ENCODE peak calls at places on chromosomes 6 and 20, in four cellular contexts. G is SK-N-SH, R is HCT116, P is HepG2. F is an unnamed sample.

GRCh38 chr6:46876126-46876525 is 45.6 kb downstream of the ADGRF5 start:
- DNase-seq in R (peak; percentile 28), P (no peak), G (no peak), F (peak; percentile 12)

GRCh38 chr20:34715384-34715783 is 11.2 kb downstream of the TP53INP2 start:
- DNase-seq in R (no peak), P (no peak), G (no peak), F (no peak)

GRCh38 chr6:24897186-24897585 is 38.6 kb downstream of the RIPOR2 start:
- DNase-seq in G (no peak), R (no peak), P (no peak), F (no peak)

GRCh38 chr20:24560571-24561485 is 91.4 kb downstream of the SYNDIG1 start:
- DNase-seq in G (no peak), P (no peak), R (no peak), F (no peak)

GRCh38 chr6:38177885-38178583 is 358.5 kb downstream of the ZFAND3 start:
- DNase-seq in P (no peak), G (no peak), R (no peak), F (no peak)

GRCh38 chr20:61118429-61119224 is 133.4 kb upstream of the CDH4 start:
- DNase-seq in G (no peak), P (no peak), R (no peak), F (no peak)

GRCh38 chr20:59818911-59819310 is 114.5 kb downstream of the SYCP2 start:
- DNase-seq in R (no peak), P (no peak), G (peak; percentile 2), F (no peak)

GRCh38 chr6:47476794-47477496 is 644 bp upstream of the CD2AP start:
- DNase-seq in P (peak; percentile 18), G (no peak), R (no peak), F (no peak)

GRCh38 chr6:166330612-166331011 is 11.7 kb downstream of the SFT2D1 start:
- DNase-seq in G (peak; percentile 94), R (no peak), P (peak; percentile 89), F (no peak)

GRCh38 chr6:21808045-21808470 is 214.5 kb downstream of the SOX4 start:
- DNase-seq in R (no peak), G (no peak), P (no peak), F (no peak)

GRCh38 chr6:149560736-149561135 is 5.4 kb upstream of the GINM1 start:
- DNase-seq in R (peak; percentile 58), P (no peak), G (peak; percentile 53), F (no peak)

GRCh38 chr6:1609662-1610496 is at the start of gene FOXC1:
- DNase-seq in R (peak; percentile 83), P (peak; percentile 71), G (peak; percentile 97), F (peak; percentile 55)

GRCh38 chr20:51121272-51121671 is 98.4 kb upstream of the KCNG1 start:
- DNase-seq in G (no peak), R (no peak), P (no peak), F (no peak)

GRCh38 chr6:142155091-142155490 is 8.0 kb downstream of the VTA1 start:
- DNase-seq in P (no peak), R (no peak), G (no peak), F (no peak)

GRCh38 chr6:68740828-68741500 is 105.9 kb downstream of the ADGRB3 start:
- DNase-seq in R (no peak), G (no peak), P (no peak), F (no peak)

GRCh38 chr6:3031857-3032256 is 32.2 kb downstream of the NQO2 start:
- DNase-seq in G (no peak), P (peak; percentile 43), R (no peak), F (no peak)

GRCh38 chr6:163402616-163403015 is 11.9 kb upstream of the QKI start:
- DNase-seq in R (no peak), P (no peak), G (no peak), F (no peak)

GRCh38 chr6:52672422-52673025 is 1.6 kb downstream of the TMEM14A start:
- DNase-seq in P (no peak), G (no peak), R (peak; percentile 52), F (no peak)

GRCh38 chr6:37406942-37407341 is 26.1 kb upstream of the CMTR1 start:
- DNase-seq in G (no peak), P (no peak), R (no peak), F (no peak)

GRCh38 chr20:40275738-40276137 is 413.3 kb downstream of the MAFB start:
- DNase-seq in R (no peak), G (peak; percentile 48), P (no peak), F (no peak)

GRCh38 chr20:32820698-32821378 is 1.1 kb downstream of the MAPRE1 start:
- DNase-seq in G (peak; percentile 34), P (no peak), R (no peak), F (no peak)

DNA sequence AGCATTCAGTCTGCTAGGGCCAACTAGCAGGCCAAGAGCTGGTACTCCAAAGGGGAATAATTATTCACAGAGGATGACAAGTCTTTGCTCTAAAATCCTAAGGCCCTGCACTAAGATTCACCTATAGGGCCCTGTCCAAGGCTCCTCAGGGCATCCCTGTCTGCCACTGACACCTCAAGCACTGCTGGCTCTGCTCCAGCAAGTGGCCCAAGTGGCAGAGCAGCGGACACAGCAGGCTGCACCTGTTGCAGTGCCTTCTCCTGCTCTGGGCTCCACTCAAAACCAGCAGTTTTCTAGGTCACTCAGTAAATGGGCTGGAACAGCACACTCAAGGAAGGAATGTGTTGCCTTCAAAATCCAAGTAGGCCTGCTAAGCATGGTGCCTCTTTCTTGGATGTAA is 36.4 kb upstream of the SMOC2 start:
- DNase-seq in P (no peak), R (no peak), G (no peak), F (no peak)
- TF ChIP-seq SIN3A in P (no peak), R (no peak), G (no peak), F (no peak)

GRCh38 chr6:7316658-7317533 is 3.9 kb upstream of the SSR1 start:
- DNase-seq in P (no peak), G (no peak), R (no peak), F (no peak)

GRCh38 chr6:7315684-7316366 is 2.8 kb upstream of the SSR1 start:
- DNase-seq in P (peak; percentile 20), G (no peak), R (no peak), F (no peak)

GRCh38 chr6:7313505-7314165 is 636 bp upstream of the SSR1 start:
- DNase-seq in P (no peak), G (no peak), R (no peak), F (no peak)

GRCh38 chr6:7314414-7314813 is 1.4 kb upstream of the SSR1 start:
- DNase-seq in R (no peak), P (no peak), G (no peak), F (no peak)

GRCh38 chr6:7317538-7317937 is 4.5 kb upstream of the SSR1 start:
- DNase-seq in R (no peak), P (no peak), G (no peak), F (no peak)
- TF ChIP-seq SIN3A in R (no peak), P (no peak), G (no peak), F (no peak)

GRCh38 chr6:106477790-106478189 is 117.3 kb downstream of the CRYBG1 start:
- DNase-seq in R (no peak), P (no peak), G (peak; percentile 71), F (no peak)
- TF ChIP-seq SIN3A in R (no peak), P (no peak), G (no peak), F (no peak)

GRCh38 chr6:87315071-87315470 is 7.3 kb upstream of the SMIM8 start:
- DNase-seq in G (no peak), R (no peak), P (no peak), F (no peak)

GRCh38 chr6:87322304-87323212 is at the start of gene SMIM8:
- DNase-seq in P (peak; percentile 73), R (peak; percentile 53), G (peak; percentile 96), F (peak; percentile 36)

GRCh38 chr6:87319271-87319987 is 3.0 kb upstream of the SMIM8 start:
- DNase-seq in P (no peak), R (no peak), G (no peak), F (no peak)
- TF ChIP-seq SIN3A in P (no peak), R (no peak), G (no peak), F (no peak)

DNA sequence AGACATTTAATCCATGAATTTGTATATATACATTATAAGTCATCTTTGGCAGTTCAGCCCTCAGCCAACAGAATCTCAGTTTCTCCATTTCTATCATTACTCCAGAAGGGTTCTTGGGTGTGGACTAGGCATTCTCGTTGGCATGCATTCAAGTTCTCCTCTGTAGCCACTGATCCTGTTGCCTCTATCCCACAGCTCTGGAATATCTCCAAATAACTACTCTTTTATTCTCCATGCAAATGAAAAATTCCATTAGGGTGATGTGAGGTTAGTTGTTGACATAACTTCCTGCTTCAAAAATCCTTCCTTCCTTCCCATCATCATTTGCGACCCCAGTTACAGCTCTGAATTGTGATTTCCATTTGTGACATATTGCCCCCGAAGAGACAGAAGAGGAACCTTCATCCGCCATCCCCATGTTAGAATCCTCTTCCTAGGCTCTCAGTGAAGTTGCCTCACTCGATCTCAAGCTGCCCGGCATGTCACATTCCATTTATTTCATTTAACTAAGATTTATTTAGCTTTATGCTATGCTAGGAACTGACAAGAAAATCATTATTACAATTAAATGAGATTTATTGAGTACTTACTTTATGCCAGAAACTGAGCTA is 93.7 kb upstream of the EDN1 start:
- DNase-seq in G (no peak), R (no peak), P (no peak), F (no peak)
- TF ChIP-seq SIN3A in G (no peak), R (no peak), P (no peak), F (no peak)

DNA sequence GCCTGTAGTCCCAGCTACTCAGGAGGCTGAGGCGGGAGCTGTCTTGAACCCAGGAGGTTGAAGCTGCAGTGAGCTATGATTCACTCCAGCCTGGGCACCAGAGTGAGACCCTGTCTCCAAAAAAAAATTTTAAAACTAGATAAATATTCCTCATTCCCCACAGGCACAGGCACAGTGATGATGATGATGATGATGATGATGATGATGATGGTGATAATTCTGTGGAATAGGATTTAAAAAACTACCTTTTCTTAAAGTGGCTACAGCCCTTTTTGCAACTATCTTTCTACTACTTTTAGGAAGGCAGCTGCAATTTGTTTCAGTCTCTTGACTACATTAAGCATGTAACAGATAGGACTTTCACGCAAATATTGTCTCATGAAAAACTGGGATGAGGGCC is 76.6 kb upstream of the SCAF8 start:
- DNase-seq in G (no peak), P (no peak), R (no peak), F (no peak)
- TF ChIP-seq SIN3A in G (no peak), P (no peak), R (no peak), F (no peak)